ENCODE peak calls at places on chromosomes 16 and 17, in ten cellular contexts. One of them, this sample, is unnamed.

GRCh38 chr16:89047331-89048086 is 46.1 kb upstream of the ACSF3 start:
- DNase-seq in choroid plexus epithelial cell: no peak
- DNase-seq in H9: no peak
- DNase-seq in GDM1: no peak
- DNase-seq in GM23338: no peak
- DNase-seq in NCI-H226: no peak
- DNase-seq in stimulated activated CD4-positive, alpha-beta T cell treated with anti-CD3 and anti-CD28 coated beads, Interleukin-1b, Interleukin-23, amount 100 ng/mL, for 4 hours: no peak
- DNase-seq in CD4-positive, alpha-beta T cell: no peak
- DNase-seq in retinal pigment epithelial cell: no peak
- DNase-seq in HTR-8/SVneo: no peak
- DNase-seq in this sample: no peak

GRCh38 chr16:81997738-81998137 is 13.5 kb downstream of the SDR42E1 start:
- DNase-seq in NCI-H226: peak
- DNase-seq in CD4-positive, alpha-beta T cell: no peak
- DNase-seq in stimulated activated CD4-positive, alpha-beta T cell treated with anti-CD3 and anti-CD28 coated beads, Interleukin-1b, Interleukin-23, amount 100 ng/mL, for 4 hours: no peak
- DNase-seq in GM23338: no peak
- DNase-seq in retinal pigment epithelial cell: peak
- DNase-seq in H9: no peak
- DNase-seq in HTR-8/SVneo: peak
- DNase-seq in choroid plexus epithelial cell: peak
- DNase-seq in GDM1: no peak
- DNase-seq in this sample: peak

GRCh38 chr16:85752511-85753420 is 1.9 kb upstream of the C16orf74 start:
- DNase-seq in GM23338: peak
- DNase-seq in stimulated activated CD4-positive, alpha-beta T cell treated with anti-CD3 and anti-CD28 coated beads, Interleukin-1b, Interleukin-23, amount 100 ng/mL, for 4 hours: no peak
- DNase-seq in NCI-H226: no peak
- DNase-seq in H9: peak
- DNase-seq in choroid plexus epithelial cell: peak
- DNase-seq in CD4-positive, alpha-beta T cell: no peak
- DNase-seq in retinal pigment epithelial cell: no peak
- DNase-seq in HTR-8/SVneo: no peak
- DNase-seq in GDM1: no peak
- DNase-seq in this sample: no peak

GRCh38 chr16:27918755-27919154 is 144.8 kb downstream of the GSG1L start:
- DNase-seq in HTR-8/SVneo: no peak
- DNase-seq in CD4-positive, alpha-beta T cell: no peak
- DNase-seq in choroid plexus epithelial cell: no peak
- DNase-seq in retinal pigment epithelial cell: no peak
- DNase-seq in GM23338: peak
- DNase-seq in GDM1: no peak
- DNase-seq in NCI-H226: no peak
- DNase-seq in stimulated activated CD4-positive, alpha-beta T cell treated with anti-CD3 and anti-CD28 coated beads, Interleukin-1b, Interleukin-23, amount 100 ng/mL, for 4 hours: no peak
- DNase-seq in H9: no peak
- DNase-seq in this sample: peak

GRCh38 chr17:5843366-5844026 is 226.7 kb upstream of the WSCD1 start:
- DNase-seq in H9: peak
- DNase-seq in GM23338: no peak
- DNase-seq in NCI-H226: no peak
- DNase-seq in choroid plexus epithelial cell: no peak
- DNase-seq in retinal pigment epithelial cell: no peak
- DNase-seq in HTR-8/SVneo: no peak
- DNase-seq in CD4-positive, alpha-beta T cell: no peak
- DNase-seq in stimulated activated CD4-positive, alpha-beta T cell treated with anti-CD3 and anti-CD28 coated beads, Interleukin-1b, Interleukin-23, amount 100 ng/mL, for 4 hours: no peak
- DNase-seq in GDM1: no peak
- DNase-seq in this sample: no peak

GRCh38 chr17:12927541-12928425 is 90.0 kb downstream of the ELAC2 start:
- DNase-seq in H9: no peak
- DNase-seq in choroid plexus epithelial cell: peak
- DNase-seq in stimulated activated CD4-positive, alpha-beta T cell treated with anti-CD3 and anti-CD28 coated beads, Interleukin-1b, Interleukin-23, amount 100 ng/mL, for 4 hours: no peak
- DNase-seq in CD4-positive, alpha-beta T cell: no peak
- DNase-seq in HTR-8/SVneo: no peak
- DNase-seq in NCI-H226: no peak
- DNase-seq in retinal pigment epithelial cell: no peak
- DNase-seq in GM23338: no peak
- DNase-seq in GDM1: no peak
- DNase-seq in this sample: no peak

GRCh38 chr17:50946223-50946890 is 80.2 kb upstream of the TOB1 start:
- DNase-seq in H9: peak
- DNase-seq in CD4-positive, alpha-beta T cell: no peak
- DNase-seq in choroid plexus epithelial cell: no peak
- DNase-seq in HTR-8/SVneo: no peak
- DNase-seq in retinal pigment epithelial cell: no peak
- DNase-seq in GM23338: no peak
- DNase-seq in stimulated activated CD4-positive, alpha-beta T cell treated with anti-CD3 and anti-CD28 coated beads, Interleukin-1b, Interleukin-23, amount 100 ng/mL, for 4 hours: no peak
- DNase-seq in GDM1: no peak
- DNase-seq in NCI-H226: no peak
- DNase-seq in this sample: no peak

GRCh38 chr17:37283414-37283961 is 92.3 kb upstream of the C17orf78 start:
- DNase-seq in choroid plexus epithelial cell: peak
- DNase-seq in CD4-positive, alpha-beta T cell: no peak
- DNase-seq in H9: no peak
- DNase-seq in GDM1: no peak
- DNase-seq in HTR-8/SVneo: no peak
- DNase-seq in retinal pigment epithelial cell: no peak
- DNase-seq in GM23338: no peak
- DNase-seq in stimulated activated CD4-positive, alpha-beta T cell treated with anti-CD3 and anti-CD28 coated beads, Interleukin-1b, Interleukin-23, amount 100 ng/mL, for 4 hours: no peak
- DNase-seq in NCI-H226: no peak
- DNase-seq in this sample: no peak

GRCh38 chr17:73365934-73366623 is 54.3 kb upstream of the CDC42EP4 start:
- DNase-seq in stimulated activated CD4-positive, alpha-beta T cell treated with anti-CD3 and anti-CD28 coated beads, Interleukin-1b, Interleukin-23, amount 100 ng/mL, for 4 hours: no peak
- DNase-seq in retinal pigment epithelial cell: no peak
- DNase-seq in HTR-8/SVneo: no peak
- DNase-seq in H9: no peak
- DNase-seq in CD4-positive, alpha-beta T cell: no peak
- DNase-seq in choroid plexus epithelial cell: peak
- DNase-seq in NCI-H226: no peak
- DNase-seq in GM23338: no peak
- DNase-seq in GDM1: no peak
- DNase-seq in this sample: no peak

GRCh38 chr17:48554412-48555090 is 9.6 kb upstream of the HOXB2 start:
- DNase-seq in GM23338: peak
- DNase-seq in choroid plexus epithelial cell: no peak
- DNase-seq in CD4-positive, alpha-beta T cell: no peak
- DNase-seq in GDM1: no peak
- DNase-seq in stimulated activated CD4-positive, alpha-beta T cell treated with anti-CD3 and anti-CD28 coated beads, Interleukin-1b, Interleukin-23, amount 100 ng/mL, for 4 hours: no peak
- DNase-seq in H9: peak
- DNase-seq in NCI-H226: no peak
- DNase-seq in HTR-8/SVneo: no peak
- DNase-seq in retinal pigment epithelial cell: no peak
- DNase-seq in this sample: no peak

GRCh38 chr17:7781467-7781866 is 52.5 kb upstream of the KDM6B start:
- DNase-seq in retinal pigment epithelial cell: no peak
- DNase-seq in H9: no peak
- DNase-seq in GDM1: no peak
- DNase-seq in HTR-8/SVneo: no peak
- DNase-seq in stimulated activated CD4-positive, alpha-beta T cell treated with anti-CD3 and anti-CD28 coated beads, Interleukin-1b, Interleukin-23, amount 100 ng/mL, for 4 hours: no peak
- DNase-seq in CD4-positive, alpha-beta T cell: no peak
- DNase-seq in choroid plexus epithelial cell: peak
- DNase-seq in GM23338: no peak
- DNase-seq in NCI-H226: no peak
- DNase-seq in this sample: no peak

GRCh38 chr17:73899839-73900238 is 255.6 kb upstream of the SDK2 start:
- DNase-seq in CD4-positive, alpha-beta T cell: no peak
- DNase-seq in GM23338: no peak
- DNase-seq in retinal pigment epithelial cell: no peak
- DNase-seq in GDM1: no peak
- DNase-seq in NCI-H226: no peak
- DNase-seq in H9: peak
- DNase-seq in HTR-8/SVneo: no peak
- DNase-seq in choroid plexus epithelial cell: no peak
- DNase-seq in stimulated activated CD4-positive, alpha-beta T cell treated with anti-CD3 and anti-CD28 coated beads, Interleukin-1b, Interleukin-23, amount 100 ng/mL, for 4 hours: no peak
- DNase-seq in this sample: no peak

GRCh38 chr17:82959990-82960418 is 119.4 kb upstream of the METRNL start:
- DNase-seq in H9: peak
- DNase-seq in CD4-positive, alpha-beta T cell: no peak
- DNase-seq in HTR-8/SVneo: no peak
- DNase-seq in GM23338: no peak
- DNase-seq in GDM1: no peak
- DNase-seq in stimulated activated CD4-positive, alpha-beta T cell treated with anti-CD3 and anti-CD28 coated beads, Interleukin-1b, Interleukin-23, amount 100 ng/mL, for 4 hours: no peak
- DNase-seq in NCI-H226: no peak
- DNase-seq in choroid plexus epithelial cell: no peak
- DNase-seq in retinal pigment epithelial cell: no peak
- DNase-seq in this sample: no peak

GRCh38 chr17:41680426-41681040 is 8.2 kb upstream of the EIF1 start:
- DNase-seq in NCI-H226: no peak
- DNase-seq in choroid plexus epithelial cell: no peak
- DNase-seq in stimulated activated CD4-positive, alpha-beta T cell treated with anti-CD3 and anti-CD28 coated beads, Interleukin-1b, Interleukin-23, amount 100 ng/mL, for 4 hours: no peak
- DNase-seq in HTR-8/SVneo: no peak
- DNase-seq in H9: no peak
- DNase-seq in CD4-positive, alpha-beta T cell: no peak
- DNase-seq in retinal pigment epithelial cell: no peak
- DNase-seq in GDM1: no peak
- DNase-seq in GM23338: no peak
- DNase-seq in this sample: no peak